ENCODE peak calls at places on chromosomes 16 and 17, in four cellular contexts. Z is endothelial cell, M is aorta, G is mesothelial cell of epicardium. P is an unnamed sample.

GRCh38 chr16:14202697-14203096 is 131.6 kb downstream of the MRTFB start:
- DNase-seq in G (no peak), M (no peak), Z (no peak), P (no peak)

GRCh38 chr16:12613992-12614661 is 189.6 kb downstream of the CPPED1 start:
- DNase-seq in Z (no peak), G (no peak), M (no peak), P (no peak)

GRCh38 chr17:9470171-9470570 is 105.4 kb downstream of the STX8 start:
- DNase-seq in G (no peak), M (no peak), Z (no peak), P (no peak)

GRCh38 chr17:10745231-10745630 is 15.4 kb upstream of the TMEM220 start:
- DNase-seq in M (no peak), G (no peak), Z (no peak), P (no peak)

GRCh38 chr17:72416054-72416691 is 295.4 kb downstream of the SOX9 start:
- DNase-seq in Z (no peak), G (no peak), M (no peak), P (no peak)

GRCh38 chr16:22815863-22816262 is 1.9 kb downstream of the HS3ST2 start:
- DNase-seq in G (no peak), M (no peak), Z (no peak), P (no peak)

GRCh38 chr17:7112527-7113108 is 2.0 kb downstream of the ASGR2 start:
- DNase-seq in G (no peak), M (no peak), Z (no peak), P (no peak)

GRCh38 chr17:7887038-7887481 is 1.5 kb upstream of the CHD3 start:
- DNase-seq in Z (no peak), M (no peak), G (no peak), P (no peak)

GRCh38 chr16:55056585-55057520 is 126.2 kb downstream of the IRX5 start:
- DNase-seq in Z (peak), G (peak), M (no peak), P (no peak)

GRCh38 chr16:49455181-49455990 is 81.8 kb downstream of the C16orf78 start:
- DNase-seq in G (no peak), M (no peak), Z (no peak), P (no peak)

GRCh38 chr16:74611721-74612120 is 4.8 kb upstream of the GLG1 start:
- DNase-seq in M (no peak), Z (no peak), G (no peak), P (no peak)

GRCh38 chr16:50213939-50214519 is 52.3 kb upstream of the ADCY7 start:
- DNase-seq in G (no peak), M (no peak), Z (no peak), P (no peak)

GRCh38 chr17:32310927-32311568 is 30.9 kb downstream of the C17orf75 start:
- DNase-seq in Z (no peak), M (no peak), G (no peak), P (no peak)

GRCh38 chr17:82881900-82882714 is 42.3 kb upstream of the ZNF750 start:
- DNase-seq in M (peak), Z (no peak), G (no peak), P (no peak)

P was measured in stimulated activated effector memory CD8-positive, alpha-beta T cell treated with anti-CD3 and anti-CD28 coated beads, Interleukin-12 subunit alpha, Interleukin-12 subunit beta, amount 100 ng/mL, for 72 hours.